ENCODE peak calls at places on chromosomes 4 and X, in seven cellular contexts. R is stimulated activated CD8-positive, alpha-beta memory T cell treated with anti-CD3 and anti-CD28 coated beads, Interleukin-2, amount 100 ng/mL, for 1 hour; D is mucosa of descending colon; V is small intestine; J is NB4; B is GM18507; F is COR-L47. P is an unnamed sample.

GRCh38 chr4:108622828-108623227 is 2.5 kb downstream of the RPL34 start:
- DNase-seq in R (no peak), V (no peak), D (no peak), F (no peak), B (no peak), J (no peak), P (no peak)

GRCh38 chrX:103538728-103539127 is 19.4 kb upstream of the RAB40A start:
- DNase-seq in F (no peak), J (no peak), R (no peak), D (no peak), B (no peak), V (no peak), P (no peak)

GRCh38 chr4:6782147-6782845 is at the start of gene KIAA0232:
- DNase-seq in B (peak), V (peak), D (peak), J (peak), R (peak), F (peak), P (peak)

GRCh38 chrX:125544856-125545255 is 225.2 kb downstream of the TEX13C start:
- DNase-seq in F (no peak), D (no peak), J (no peak), R (no peak), V (no peak), B (no peak), P (no peak)

GRCh38 chrX:121103381-121103780 is 56.0 kb downstream of the GLUD2 start:
- DNase-seq in D (no peak), R (no peak), J (no peak), V (no peak), B (no peak), F (no peak), P (no peak)

GRCh38 chr4:3244002-3244401 is 5.0 kb upstream of the MSANTD1 start:
- DNase-seq in F (no peak), B (no peak), R (no peak), V (no peak), D (no peak), J (peak), P (no peak)

GRCh38 chrX:153827903-153828302 is 2.4 kb downstream of the PDZD4 start:
- DNase-seq in F (no peak), J (no peak), V (no peak), B (no peak), D (no peak), R (no peak), P (no peak)

GRCh38 chrX:53356186-53356585 is 66.3 kb downstream of the SMC1A start:
- DNase-seq in F (no peak), D (no peak), B (no peak), R (no peak), J (peak), V (no peak), P (no peak)

GRCh38 chrX:135707880-135708279 is 5.6 kb upstream of the CT45A1 start:
- DNase-seq in F (no peak), D (peak), J (peak), B (peak), V (no peak), R (no peak), P (no peak)

GRCh38 chrX:11137543-11138139 is 26.5 kb downstream of the HCCS start:
- DNase-seq in D (peak), R (no peak), V (peak), B (no peak), F (no peak), J (peak), P (no peak)

GRCh38 chr4:80011636-80012236 is 61.3 kb downstream of the ANTXR2 start:
- DNase-seq in F (no peak), J (no peak), B (no peak), R (no peak), V (no peak), D (no peak), P (no peak)

GRCh38 chr4:122776916-122777315 is 44.4 kb downstream of the BBS12 start:
- DNase-seq in R (no peak), V (peak), D (peak), B (no peak), F (peak), J (no peak), P (no peak)

GRCh38 chr4:75598390-75598789 is 31.9 kb downstream of the CDKL2 start:
- DNase-seq in J (peak), B (no peak), F (no peak), V (no peak), D (no peak), R (no peak), P (no peak)

GRCh38 chr4:15232725-15233597 is 194.9 kb upstream of the C1QTNF7 start:
- DNase-seq in F (no peak), R (no peak), B (no peak), D (no peak), V (no peak), J (no peak), P (no peak)

GRCh38 chrX:31420711-31421151 is 348.9 kb upstream of the FTHL17 start:
- DNase-seq in D (no peak), V (no peak), R (no peak), B (no peak), F (no peak), J (no peak), P (no peak)

GRCh38 chrX:14672611-14673172 is 143.4 kb downstream of the GLRA2 start:
- DNase-seq in D (no peak), F (no peak), J (no peak), B (no peak), V (no peak), R (no peak), P (no peak)

GRCh38 chr4:88318751-88319350 is 34.5 kb upstream of the PPM1K start:
- DNase-seq in D (no peak), R (no peak), B (no peak), F (no peak), J (no peak), V (no peak), P (no peak)

GRCh38 chr4:172982151-172982590 is 186.4 kb upstream of the GALNT7 start:
- DNase-seq in B (no peak), V (no peak), F (peak), D (no peak), J (no peak), R (no peak), P (no peak)

GRCh38 chr4:16909245-16909644 is 10.8 kb upstream of the LDB2 start:
- DNase-seq in D (no peak), R (no peak), B (no peak), V (no peak), J (no peak), F (no peak), P (peak)

GRCh38 chr4:25128671-25129070 is 31.6 kb downstream of the SEPSECS start:
- DNase-seq in R (no peak), B (no peak), V (no peak), F (no peak), D (no peak), J (no peak), P (no peak)

GRCh38 chr4:71691416-71692073 is 92.3 kb downstream of the GC start:
- DNase-seq in J (no peak), B (no peak), D (no peak), F (no peak), V (no peak), R (no peak), P (no peak)

GRCh38 chrX:31233941-31234496 is 162.2 kb upstream of the FTHL17 start:
- DNase-seq in F (no peak), V (no peak), J (no peak), D (no peak), B (no peak), R (no peak), P (no peak)

GRCh38 chr4:26866781-26867180 is 6.1 kb downstream of the STIM2 start:
- DNase-seq in F (no peak), R (no peak), J (no peak), D (no peak), V (no peak), B (no peak), P (no peak)

GRCh38 chr4:71978192-71978845 is 53.5 kb upstream of the NPFFR2 start:
- DNase-seq in V (no peak), D (no peak), B (no peak), F (no peak), J (peak), R (no peak), P (no peak)

GRCh38 chr4:185384877-185385465 is 10.8 kb downstream of the LRP2BP start:
- DNase-seq in R (no peak), J (peak), V (no peak), B (no peak), F (no peak), D (no peak), P (no peak)

GRCh38 chrX:109440475-109440874 is 41.4 kb downstream of the GUCY2F start:
- DNase-seq in F (no peak), D (no peak), V (no peak), B (no peak), J (peak), R (no peak), P (no peak)

GRCh38 chr4:110480031-110480549 is 4.1 kb downstream of the ENPEP start:
- DNase-seq in B (no peak), F (no peak), R (no peak), J (no peak), V (peak), D (no peak), P (no peak)

GRCh38 chr4:151409470-151410313 is 716 bp downstream of the FHIP1A start:
- DNase-seq in R (no peak), D (peak), B (no peak), V (peak), J (peak), F (no peak), P (peak)

GRCh38 chr4:174604198-174604597 is 81.9 kb upstream of the HPGD start:
- DNase-seq in J (peak), D (no peak), V (peak), B (no peak), F (no peak), R (no peak), P (no peak)

GRCh38 chrX:41779058-41779564 is 55.1 kb downstream of the GPR82 start:
- DNase-seq in R (no peak), F (peak), D (no peak), V (peak), J (no peak), B (no peak), P (no peak)

GRCh38 chrX:12962041-12962504 is 12.8 kb upstream of the TMSB4X start:
- DNase-seq in J (no peak), D (no peak), F (no peak), R (no peak), B (no peak), V (no peak), P (no peak)

GRCh38 chr4:1321486-1321885 is 25.5 kb upstream of the UVSSA start:
- DNase-seq in B (no peak), F (no peak), V (no peak), J (no peak), D (no peak), R (no peak), P (no peak)

GRCh38 chr4:156762851-156763250 is 208.7 kb downstream of the PDGFC start:
- DNase-seq in D (no peak), F (no peak), R (no peak), V (no peak), J (no peak), B (no peak), P (no peak)

GRCh38 chr4:94000559-94000958 is 172.0 kb downstream of the ATOH1 start:
- DNase-seq in R (no peak), J (no peak), F (no peak), B (no peak), V (no peak), D (no peak), P (no peak)

GRCh38 chr4:148445071-148445902 is 3.1 kb upstream of the NR3C2 start:
- DNase-seq in R (peak), F (peak), V (peak), D (peak), J (no peak), B (no peak), P (peak)

GRCh38 chrX:41082783-41083182 is 2.5 kb upstream of the USP9X start:
- DNase-seq in B (no peak), V (no peak), F (no peak), J (peak), D (no peak), R (no peak), P (no peak)

GRCh38 chr4:150268444-150268843 is 190.2 kb downstream of the DCLK2 start:
- DNase-seq in B (no peak), D (no peak), R (no peak), V (no peak), J (no peak), F (no peak), P (no peak)

GRCh38 chrX:30938295-30938694 is 49.2 kb upstream of the TAB3 start:
- DNase-seq in J (no peak), F (no peak), D (no peak), B (no peak), R (no peak), V (no peak), P (no peak)

GRCh38 chr4:95106408-95106928 is 348.7 kb downstream of the BMPR1B start:
- DNase-seq in V (no peak), B (no peak), D (no peak), J (no peak), R (no peak), F (no peak), P (no peak)

P was measured in heart left ventricle.